ENCODE peak calls at places on chromosomes 13 and 19, in seven cellular contexts. U is HEK293T, D is hepatocyte, B is esophagus muscularis mucosa, T is astrocyte of the spinal cord, Z is substantia nigra, X is NCI-H1930. O is an unnamed sample.

GRCh38 chr19:42488783-42489521 is 39.3 kb downstream of the CEACAM1 start:
- DNase-seq in U (no peak), D (peak; percentile 40), B (no peak), T (no peak), Z (no peak), X (peak; percentile 30), O (no peak)

GRCh38 chr19:19262190-19263057 is 10.7 kb downstream of the TM6SF2 start:
- DNase-seq in U (no peak), D (no peak), B (no peak), T (no peak), Z (no peak), X (no peak), O (no peak)

GRCh38 chr19:17075860-17076538 is 422 bp downstream of the MYO9B start:
- DNase-seq in U (no peak), D (peak; percentile 50), B (no peak), T (peak; percentile 30), Z (no peak), X (no peak), O (peak; percentile 89)

GRCh38 chr13:77042566-77043177 is 15.7 kb upstream of the FBXL3 start:
- DNase-seq in U (no peak), D (peak; percentile 16), B (no peak), T (no peak), Z (no peak), X (no peak), O (no peak)

GRCh38 chr19:29690842-29691241 is 24.2 kb downstream of the C19orf12 start:
- DNase-seq in U (peak; percentile 53), D (no peak), B (no peak), T (peak; percentile 36), Z (no peak), X (peak; percentile 29), O (no peak)

GRCh38 chr13:35781044-35781443 is 304.6 kb upstream of the MAB21L1 start:
- DNase-seq in U (no peak), D (no peak), B (no peak), T (no peak), Z (no peak), X (no peak), O (no peak)

GRCh38 chr13:98026457-98026857 is 73.0 kb downstream of the IPO5 start:
- DNase-seq in U (no peak), D (peak; percentile 46), B (peak; percentile 91), T (peak; percentile 44), Z (no peak), X (no peak), O (no peak)

GRCh38 chr19:32373614-32374295 is 28.3 kb downstream of the ZNF507 start:
- DNase-seq in U (peak; percentile 15), D (peak; percentile 90), B (no peak), T (peak; percentile 98), Z (no peak), X (peak; percentile 27), O (no peak)

GRCh38 chr13:41211062-41211461 is 16.7 kb upstream of the KBTBD7 start:
- DNase-seq in U (no peak), D (no peak), B (no peak), T (no peak), Z (no peak), X (no peak), O (no peak)

GRCh38 chr13:84255226-84255625 is 373.0 kb upstream of the SLITRK1 start:
- DNase-seq in U (no peak), D (no peak), B (no peak), T (no peak), Z (no peak), X (no peak), O (no peak)

GRCh38 chr19:46624958-46625661 is at the start of gene PTGIR:
- DNase-seq in U (no peak), D (peak; percentile 62), B (peak; percentile 95), T (peak; percentile 33), Z (no peak), X (no peak), O (peak; percentile 92)

GRCh38 chr13:36344886-36345437 is 1.2 kb downstream of the SPART start:
- DNase-seq in U (no peak), D (peak; percentile 19), B (no peak), T (no peak), Z (no peak), X (no peak), O (no peak)

GRCh38 chr13:43804461-43805070 is 17.8 kb upstream of the ENOX1 start:
- DNase-seq in U (no peak), D (peak; percentile 77), B (no peak), T (peak; percentile 88), Z (no peak), X (peak; percentile 84), O (no peak)

GRCh38 chr19:58154679-58155648 is 4.4 kb upstream of the ZNF329 start:
- DNase-seq in U (peak; percentile 79), D (peak; percentile 99), B (peak; percentile 97), T (peak; percentile 94), Z (peak; percentile 96), X (peak; percentile 99), O (peak; percentile 99)

GRCh38 chr13:73065665-73066350 is 7.0 kb downstream of the KLF5 start:
- DNase-seq in U (no peak), D (peak; percentile 59), B (no peak), T (no peak), Z (no peak), X (no peak), O (no peak)

GRCh38 chr13:108274718-108275117 is 5.2 kb downstream of the TNFSF13B start:
- DNase-seq in U (no peak), D (no peak), B (no peak), T (no peak), Z (no peak), X (no peak), O (no peak)

GRCh38 chr19:4278926-4279529 is at the start of gene SHD:
- DNase-seq in U (no peak), D (no peak), B (no peak), T (no peak), Z (no peak), X (no peak), O (no peak)

GRCh38 chr13:40653558-40654318 is 12.7 kb downstream of the FOXO1 start:
- DNase-seq in U (no peak), D (no peak), B (no peak), T (no peak), Z (no peak), X (no peak), O (no peak)

GRCh38 chr13:31965361-31966066 is 66.1 kb upstream of the FRY start:
- DNase-seq in U (no peak), D (peak; percentile 51), B (no peak), T (peak; percentile 67), Z (no peak), X (no peak), O (no peak)